ENCODE peak calls at places on chromosomes 2 and 18, in four cellular contexts. Q is HepG2, J is MM.1S, P is uterus. A is an unnamed sample.

GRCh38 chr2:227889336-227889735 is 17.9 kb downstream of the DAW1 start:
- DNase-seq in Q (no peak), J (no peak), P (no peak), A (no peak)

GRCh38 chr2:233480490-233481202 is 85.9 kb downstream of the USP40 start:
- DNase-seq in Q (peak; percentile 18), J (no peak), P (no peak), A (no peak)

GRCh38 chr2:199738723-199739412 is 112.1 kb downstream of the FTCDNL1 start:
- DNase-seq in J (no peak), P (no peak), Q (peak; percentile 82), A (no peak)

GRCh38 chr2:101418704-101419663 is 31.7 kb upstream of the CREG2 start:
- DNase-seq in J (peak; percentile 33), Q (peak; percentile 71), P (peak; percentile 36), A (peak; percentile 68)

GRCh38 chr2:39150890-39151497 is 30.1 kb upstream of the SOS1 start:
- DNase-seq in Q (peak; percentile 67), J (no peak), P (no peak), A (no peak)

GRCh38 chr2:230614913-230615332 is 97.7 kb upstream of the CAB39 start:
- DNase-seq in J (peak; percentile 86), P (no peak), Q (no peak), A (no peak)

GRCh38 chr2:190563109-190563508 is 28.6 kb upstream of the NEMP2 start:
- DNase-seq in Q (no peak), J (no peak), P (no peak), A (no peak)

GRCh38 chr2:88489181-88489580 is 36.7 kb upstream of the FOXI3 start:
- DNase-seq in P (no peak), Q (no peak), J (no peak), A (no peak)

GRCh38 chr2:188695953-188696352 is 278.2 kb upstream of the COL3A1 start:
- DNase-seq in J (no peak), Q (no peak), P (no peak), A (no peak)

GRCh38 chr2:12813166-12813565 is 96.4 kb downstream of the TRIB2 start:
- DNase-seq in P (no peak), J (no peak), Q (no peak), A (no peak)

GRCh38 chr2:185771396-185771795 is 32.8 kb downstream of the FSIP2 start:
- DNase-seq in P (no peak), Q (no peak), J (no peak), A (no peak)

GRCh38 chr2:209985879-209986278 is 16.6 kb upstream of the RPE start:
- DNase-seq in P (no peak), Q (no peak), J (no peak), A (no peak)

GRCh38 chr18:10274327-10274726 is 180.1 kb upstream of the APCDD1 start:
- DNase-seq in P (no peak), J (no peak), Q (no peak), A (no peak)

GRCh38 chr2:231648579-231649174 is 56.0 kb downstream of the TEX44 start:
- DNase-seq in Q (peak; percentile 65), P (peak; percentile 59), J (peak; percentile 52), A (peak; percentile 91)

GRCh38 chr18:22606563-22607283 is 189.0 kb upstream of the CTAGE1 start:
- DNase-seq in P (peak; percentile 58), Q (no peak), J (no peak), A (no peak)

GRCh38 chr2:143807677-143808076 is 678.5 kb downstream of the ARHGAP15 start:
- DNase-seq in J (no peak), P (no peak), Q (peak; percentile 3), A (no peak)

GRCh38 chr2:223888251-223888650 is 50.9 kb upstream of the AP1S3 start:
- DNase-seq in J (no peak), P (no peak), Q (no peak), A (no peak)

GRCh38 chr2:55922488-55922887 is 1.1 kb downstream of the EFEMP1 start:
- DNase-seq in Q (no peak), J (peak; percentile 38), P (peak; percentile 25), A (no peak)

DNA sequence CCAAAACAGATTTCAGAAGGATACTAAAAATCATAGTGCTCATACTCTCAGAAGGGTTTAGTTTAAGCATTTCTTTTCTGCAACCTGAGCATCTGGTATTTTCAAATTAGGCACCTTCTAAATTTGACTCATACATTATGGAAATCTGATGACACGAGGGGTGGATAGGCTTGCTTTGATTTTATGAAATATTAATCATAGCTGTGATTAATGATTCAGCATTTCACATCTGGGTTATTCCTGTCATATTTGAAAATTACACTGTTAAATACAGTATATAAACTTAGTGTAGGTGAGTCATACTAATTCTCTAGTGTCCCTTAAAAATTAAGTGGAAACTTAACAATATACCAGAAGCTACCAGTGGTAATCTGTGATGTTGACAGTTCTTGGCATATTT is 47.7 kb downstream of the MRPS9 start:
- DNase-seq in J (no peak), Q (no peak), P (no peak), A (no peak)
- H3K27ac ChIP-seq in J (no peak overlapping the region), Q (no peak overlapping the region), P (no peak overlapping the region), A (no peak overlapping the region)

GRCh38 chr18:69906765-69907164 is 40.9 kb downstream of the CD226 start:
- DNase-seq in J (no peak), Q (no peak), P (no peak), A (no peak)
- TF ChIP-seq CTCF in J (no peak), Q (no peak), P (no peak), A (no peak)

GRCh38 chr2:53813151-53813550 is 26.3 kb downstream of the ERLEC1 start:
- DNase-seq in P (no peak), J (no peak), Q (no peak), A (no peak)
- H3K4me3 ChIP-seq in P (no peak overlapping the region), J (no peak overlapping the region), Q (no peak overlapping the region), A (no peak overlapping the region)

GRCh38 chr18:48355526-48356115 is 53.6 kb downstream of the ZBTB7C start:
- DNase-seq in Q (no peak), J (no peak), P (no peak), A (no peak)

GRCh38 chr18:48354746-48355260 is 54.4 kb downstream of the ZBTB7C start:
- DNase-seq in J (no peak), P (no peak), Q (no peak), A (no peak)

GRCh38 chr18:48356909-48357631 is 52.1 kb downstream of the ZBTB7C start:
- DNase-seq in Q (no peak), J (no peak), P (no peak), A (peak; percentile 22)

GRCh38 chr18:48358868-48359267 is 50.3 kb downstream of the ZBTB7C start:
- DNase-seq in J (no peak), P (no peak), Q (no peak), A (peak; percentile 6)

DNA sequence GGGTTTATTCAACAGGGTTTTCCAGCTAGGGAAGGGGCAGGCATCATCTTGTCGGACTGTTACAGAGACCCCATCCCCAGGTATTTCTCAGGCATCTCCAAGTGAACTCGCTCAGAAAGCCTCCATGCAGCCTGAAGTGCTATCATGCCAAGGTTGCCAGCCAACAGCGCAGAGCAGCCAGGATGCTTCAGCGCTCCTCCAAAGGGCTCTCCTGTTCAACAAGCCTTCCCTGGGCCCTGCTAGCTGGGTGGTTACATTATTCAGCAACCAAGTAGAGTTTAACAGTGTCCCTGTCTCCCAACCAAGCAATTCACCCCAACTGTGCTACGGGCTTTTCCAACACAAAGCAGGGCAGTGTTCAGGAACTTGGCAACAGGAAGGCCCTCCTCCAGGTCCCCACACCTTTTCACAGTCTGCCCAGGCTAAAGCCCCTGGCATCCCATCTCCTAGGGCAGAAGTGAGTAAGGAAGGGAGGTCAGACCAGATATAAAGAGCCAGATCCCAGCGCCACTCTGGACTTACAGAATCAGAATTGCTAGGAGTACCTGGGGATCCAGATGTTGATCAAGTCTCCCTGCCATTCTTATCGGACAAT is 52.9 kb downstream of the ZBTB7C start:
- DNase-seq in Q (no peak), J (no peak), P (no peak), A (no peak)
- H3K27ac ChIP-seq in Q (no peak overlapping the region), J (no peak overlapping the region), P (no peak overlapping the region), A (no peak overlapping the region)

DNA sequence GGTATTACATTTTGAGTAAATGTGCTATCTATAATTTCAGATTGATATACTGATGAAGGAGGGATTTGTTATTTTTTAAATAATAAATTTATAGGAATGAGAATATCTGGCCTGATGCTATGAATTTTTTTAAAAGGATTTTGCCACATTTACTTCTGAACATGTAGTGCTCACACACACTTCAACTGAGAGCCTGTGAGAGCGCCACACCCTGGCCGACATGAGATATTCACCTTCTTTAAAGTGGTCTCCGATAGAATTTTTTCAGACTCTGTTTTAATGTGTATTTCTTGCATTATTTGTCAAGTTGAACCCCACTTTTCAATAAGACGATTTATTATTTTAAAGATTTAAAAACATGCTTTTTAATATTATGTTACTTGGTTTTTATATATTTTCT is 813.3 kb downstream of the DCC start:
- DNase-seq in J (no peak), Q (peak; percentile 2), P (no peak), A (no peak)
- TF ChIP-seq CTCF in J (no peak), Q (peak; percentile 21), P (no peak), A (no peak)

GRCh38 chr2:221567809-221568208 is 4.3 kb downstream of the EPHA4 start:
- DNase-seq in P (no peak), J (no peak), Q (no peak), A (no peak)

GRCh38 chr2:221571108-221571390 is 1.1 kb downstream of the EPHA4 start:
- DNase-seq in Q (no peak), P (no peak), J (no peak), A (peak; percentile 24)

GRCh38 chr2:221570321-221571107 is 1.6 kb downstream of the EPHA4 start:
- DNase-seq in J (no peak), Q (no peak), P (peak; percentile 25), A (peak; percentile 25)

GRCh38 chr2:221568299-221568698 is 3.8 kb downstream of the EPHA4 start:
- DNase-seq in J (no peak), P (no peak), Q (no peak), A (no peak)

GRCh38 chr2:221569342-221570278 is 2.5 kb downstream of the EPHA4 start:
- DNase-seq in Q (no peak), P (no peak), J (no peak), A (no peak)
- H3K4me3 ChIP-seq in Q (no peak overlapping the region), P (peak overlapping the region; percentile 70), J (no peak overlapping the region), A (peak overlapping the region; percentile 86)

DNA sequence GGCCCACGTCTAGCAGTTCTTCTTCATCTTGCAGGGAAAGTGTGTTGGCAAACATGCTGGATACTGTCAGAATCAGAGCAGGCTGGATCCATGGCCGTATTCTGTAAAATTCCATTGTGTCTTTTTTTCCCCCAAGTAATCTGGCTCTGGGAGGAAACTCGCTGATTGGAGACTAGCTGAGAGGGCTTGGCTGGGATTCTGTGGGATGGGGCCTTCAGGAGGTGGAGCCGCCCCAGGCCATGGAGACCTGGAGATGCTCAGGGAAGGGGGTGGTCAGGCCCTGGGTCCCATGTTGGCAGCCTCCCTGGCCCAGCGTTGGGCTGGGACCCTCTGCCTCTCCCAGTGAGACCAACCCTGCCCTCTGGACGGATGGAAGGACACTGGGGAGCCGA is 114.4 kb downstream of the AGAP1 start:
- DNase-seq in Q (no peak), J (no peak), P (no peak), A (no peak)
- H3K27ac ChIP-seq in Q (no peak overlapping the region), J (no peak overlapping the region), P (no peak overlapping the region), A (no peak overlapping the region)

GRCh38 chr2:168961450-168962229 is 60.5 kb downstream of the G6PC2 start:
- DNase-seq in Q (peak; percentile 84), J (peak; percentile 77), P (no peak), A (peak; percentile 66)
- TF ChIP-seq CTCF in Q (peak; percentile 90), J (peak; percentile 87), P (peak; percentile 43), A (peak; percentile 79)

GRCh38 chr2:156466739-156467405 is 30.7 kb downstream of the GPD2 start:
- DNase-seq in J (no peak), Q (no peak), P (no peak), A (peak; percentile 75)
- H3K4me3 ChIP-seq in J (no peak overlapping the region), Q (no peak overlapping the region), P (no peak overlapping the region), A (no peak overlapping the region)